ENCODE peak calls at places on chromosome 19, in four cellular contexts. L is Kasumi-1; A is activated CD4-positive, alpha-beta T cell treated with anti-CD3 and anti-CD28 coated beads for 48 hours; T is neuronal stem cell. X is an unnamed sample.

GRCh38 chr19:40588110-40588854 is 11.6 kb downstream of the SHKBP1 start:
- DNase-seq in A (no peak), L (no peak), T (no peak), X (no peak)

GRCh38 chr19:50214699-50215543 is 11.5 kb downstream of the MYH14 start:
- DNase-seq in A (no peak), L (no peak), T (no peak), X (no peak)

GRCh38 chr19:3642987-3643386 is 16.4 kb upstream of the CACTIN start:
- DNase-seq in T (no peak), A (peak), L (no peak), X (no peak)

GRCh38 chr19:13162749-13163608 is 12.8 kb downstream of the IER2 start:
- DNase-seq in T (peak), A (peak), L (peak), X (peak)

GRCh38 chr19:31312004-31312403 is 37.2 kb downstream of the TSHZ3 start:
- DNase-seq in T (no peak), A (peak), L (no peak), X (no peak)

GRCh38 chr19:4575267-4575793 is 15.8 kb upstream of the SEMA6B start:
- DNase-seq in T (no peak), A (peak), L (no peak), X (no peak)

GRCh38 chr19:47676811-47677210 is 36.4 kb upstream of the EHD2 start:
- DNase-seq in T (no peak), A (no peak), L (no peak), X (no peak)

GRCh38 chr19:8459520-8460260 is 14.9 kb downstream of the HNRNPM start:
- DNase-seq in A (no peak), T (no peak), L (no peak), X (no peak)

GRCh38 chr19:48372904-48373303 is 8.7 kb downstream of the SYNGR4 start:
- DNase-seq in T (no peak), A (no peak), L (no peak), X (peak)